ENCODE peak calls at places on chromosomes 2 and 18, in five cellular contexts. One of them, this sample, is unnamed.

GRCh38 chr18:59907172-59907571 is 7.4 kb downstream of the PMAIP1 start:
- DNase-seq in uterus: no peak
- DNase-seq in A549: no peak
- DNase-seq in right lobe of liver: no peak
- DNase-seq in H1: no peak
- DNase-seq in this sample: no peak

GRCh38 chr2:45218931-45219339 is 209.7 kb upstream of the SIX2 start:
- DNase-seq in uterus: no peak
- DNase-seq in A549: no peak
- DNase-seq in right lobe of liver: no peak
- DNase-seq in H1: no peak
- DNase-seq in this sample: no peak

GRCh38 chr2:146874260-146874658 is 970.6 kb upstream of the ACVR2A start:
- DNase-seq in uterus: peak; percentile 47
- DNase-seq in A549: no peak
- DNase-seq in right lobe of liver: no peak
- DNase-seq in H1: no peak
- DNase-seq in this sample: no peak

GRCh38 chr2:187541086-187542085 is 12.8 kb downstream of the TFPI start:
- DNase-seq in uterus: peak; percentile 35
- DNase-seq in A549: no peak
- DNase-seq in right lobe of liver: no peak
- DNase-seq in H1: no peak
- DNase-seq in this sample: peak; percentile 63

GRCh38 chr18:69845588-69846506 is 101.8 kb downstream of the CD226 start:
- DNase-seq in uterus: no peak
- DNase-seq in A549: no peak
- DNase-seq in right lobe of liver: no peak
- DNase-seq in H1: no peak
- DNase-seq in this sample: no peak

GRCh38 chr2:43636616-43637015 is 444 bp upstream of the PLEKHH2 start:
- DNase-seq in uterus: no peak
- DNase-seq in A549: no peak
- DNase-seq in right lobe of liver: no peak
- DNase-seq in H1: no peak
- DNase-seq in this sample: peak; percentile 47

GRCh38 chr18:25805939-25806338 is 284.5 kb downstream of the SS18 start:
- DNase-seq in uterus: no peak
- DNase-seq in A549: no peak
- DNase-seq in right lobe of liver: no peak
- DNase-seq in H1: no peak
- DNase-seq in this sample: no peak

GRCh38 chr2:57371186-57371585 is 675.4 kb upstream of the VRK2 start:
- DNase-seq in uterus: no peak
- DNase-seq in A549: no peak
- DNase-seq in right lobe of liver: no peak
- DNase-seq in H1: no peak
- DNase-seq in this sample: no peak

GRCh38 chr2:23065936-23066335 is 319.0 kb upstream of the KLHL29 start:
- DNase-seq in uterus: no peak
- DNase-seq in A549: no peak
- DNase-seq in right lobe of liver: no peak
- DNase-seq in H1: no peak
- DNase-seq in this sample: no peak

GRCh38 chr2:121825003-121825950 is 69.8 kb downstream of the TSN start:
- DNase-seq in uterus: no peak
- DNase-seq in A549: no peak
- DNase-seq in right lobe of liver: no peak
- DNase-seq in H1: no peak
- DNase-seq in this sample: no peak

GRCh38 chr2:196503398-196503797 is 136.1 kb upstream of the CCDC150 start:
- DNase-seq in uterus: no peak
- DNase-seq in A549: no peak
- DNase-seq in right lobe of liver: no peak
- DNase-seq in H1: no peak
- DNase-seq in this sample: no peak

GRCh38 chr2:101106453-101107181 is 44.6 kb downstream of the TBC1D8 start:
- DNase-seq in uterus: no peak
- DNase-seq in A549: no peak
- DNase-seq in right lobe of liver: peak; percentile 82
- DNase-seq in H1: no peak
- DNase-seq in this sample: peak; percentile 61

GRCh38 chr18:44579028-44579692 is 101.5 kb upstream of the SETBP1 start:
- DNase-seq in uterus: no peak
- DNase-seq in A549: peak; percentile 6
- DNase-seq in right lobe of liver: no peak
- DNase-seq in H1: no peak
- DNase-seq in this sample: no peak

GRCh38 chr2:65228249-65228750 is 669 bp downstream of the ACTR2 start:
- DNase-seq in uterus: no peak
- DNase-seq in A549: no peak
- DNase-seq in right lobe of liver: no peak
- DNase-seq in H1: no peak
- DNase-seq in this sample: peak; percentile 48

GRCh38 chr2:42925742-42926437 is 133.5 kb upstream of the HAAO start:
- DNase-seq in uterus: peak; percentile 31
- DNase-seq in A549: no peak
- DNase-seq in right lobe of liver: peak; percentile 92
- DNase-seq in H1: no peak
- DNase-seq in this sample: no peak

GRCh38 chr2:8525582-8526402 is 156.1 kb upstream of the ID2 start:
- DNase-seq in uterus: peak; percentile 53
- DNase-seq in A549: no peak
- DNase-seq in right lobe of liver: peak; percentile 91
- DNase-seq in H1: no peak
- DNase-seq in this sample: peak; percentile 60

GRCh38 chr2:136131961-136132839 is 14.3 kb upstream of the CXCR4 start:
- DNase-seq in uterus: no peak
- DNase-seq in A549: no peak
- DNase-seq in right lobe of liver: no peak
- DNase-seq in H1: no peak
- DNase-seq in this sample: no peak

GRCh38 chr2:182208421-182208820 is 218.4 kb downstream of the PDE1A start:
- DNase-seq in uterus: no peak
- DNase-seq in A549: no peak
- DNase-seq in right lobe of liver: no peak
- DNase-seq in H1: no peak
- DNase-seq in this sample: no peak

GRCh38 chr2:241843321-241844065 is 15.2 kb downstream of the PDCD1 start:
- DNase-seq in uterus: no peak
- DNase-seq in A549: no peak
- DNase-seq in right lobe of liver: no peak
- DNase-seq in H1: peak; percentile 51
- DNase-seq in this sample: no peak

GRCh38 chr2:18357537-18357936 is 202.9 kb downstream of the RDH14 start:
- DNase-seq in uterus: no peak
- DNase-seq in A549: no peak
- DNase-seq in right lobe of liver: no peak
- DNase-seq in H1: no peak
- DNase-seq in this sample: no peak

GRCh38 chr2:27638023-27638637 is 9.3 kb downstream of the GPN1 start:
- DNase-seq in uterus: no peak
- DNase-seq in A549: no peak
- DNase-seq in right lobe of liver: no peak
- DNase-seq in H1: no peak
- DNase-seq in this sample: no peak

GRCh38 chr2:109143214-109144187 is 14.5 kb downstream of the SH3RF3 start:
- DNase-seq in uterus: no peak
- DNase-seq in A549: no peak
- DNase-seq in right lobe of liver: no peak
- DNase-seq in H1: no peak
- DNase-seq in this sample: peak; percentile 75

GRCh38 chr18:53457068-53457467 is 767.4 kb downstream of the MBD2 start:
- DNase-seq in uterus: no peak
- DNase-seq in A549: no peak
- DNase-seq in right lobe of liver: no peak
- DNase-seq in H1: no peak
- DNase-seq in this sample: no peak

GRCh38 chr2:25926913-25927312 is 48.6 kb upstream of the ASXL2 start:
- DNase-seq in uterus: no peak
- DNase-seq in A549: no peak
- DNase-seq in right lobe of liver: no peak
- DNase-seq in H1: no peak
- DNase-seq in this sample: no peak

GRCh38 chr2:36376992-36377738 is 21.6 kb downstream of the CRIM1 start:
- DNase-seq in uterus: no peak
- DNase-seq in A549: peak; percentile 79
- DNase-seq in right lobe of liver: no peak
- DNase-seq in H1: no peak
- DNase-seq in this sample: no peak

GRCh38 chr2:36382472-36382871 is 26.9 kb downstream of the CRIM1 start:
- DNase-seq in uterus: no peak
- DNase-seq in A549: no peak
- DNase-seq in right lobe of liver: no peak
- DNase-seq in H1: no peak
- DNase-seq in this sample: no peak

GRCh38 chr2:36381965-36382364 is 26.4 kb downstream of the CRIM1 start:
- DNase-seq in uterus: no peak
- DNase-seq in A549: no peak
- DNase-seq in right lobe of liver: no peak
- DNase-seq in H1: no peak
- DNase-seq in this sample: no peak

GRCh38 chr2:36379710-36380448 is 24.3 kb downstream of the CRIM1 start:
- DNase-seq in uterus: no peak
- DNase-seq in A549: no peak
- DNase-seq in right lobe of liver: no peak
- DNase-seq in H1: no peak
- DNase-seq in this sample: no peak

GRCh38 chr2:36380624-36381481 is 25.3 kb downstream of the CRIM1 start:
- DNase-seq in uterus: no peak
- DNase-seq in A549: peak; percentile 64
- DNase-seq in right lobe of liver: no peak
- DNase-seq in H1: peak; percentile 64
- DNase-seq in this sample: peak; percentile 63
- TF ChIP-seq POLR2A in uterus: no peak
- TF ChIP-seq POLR2A in A549: no peak
- TF ChIP-seq POLR2A in right lobe of liver: no peak
- TF ChIP-seq POLR2A in H1: no peak
- TF ChIP-seq POLR2A in this sample: no peak

DNA sequence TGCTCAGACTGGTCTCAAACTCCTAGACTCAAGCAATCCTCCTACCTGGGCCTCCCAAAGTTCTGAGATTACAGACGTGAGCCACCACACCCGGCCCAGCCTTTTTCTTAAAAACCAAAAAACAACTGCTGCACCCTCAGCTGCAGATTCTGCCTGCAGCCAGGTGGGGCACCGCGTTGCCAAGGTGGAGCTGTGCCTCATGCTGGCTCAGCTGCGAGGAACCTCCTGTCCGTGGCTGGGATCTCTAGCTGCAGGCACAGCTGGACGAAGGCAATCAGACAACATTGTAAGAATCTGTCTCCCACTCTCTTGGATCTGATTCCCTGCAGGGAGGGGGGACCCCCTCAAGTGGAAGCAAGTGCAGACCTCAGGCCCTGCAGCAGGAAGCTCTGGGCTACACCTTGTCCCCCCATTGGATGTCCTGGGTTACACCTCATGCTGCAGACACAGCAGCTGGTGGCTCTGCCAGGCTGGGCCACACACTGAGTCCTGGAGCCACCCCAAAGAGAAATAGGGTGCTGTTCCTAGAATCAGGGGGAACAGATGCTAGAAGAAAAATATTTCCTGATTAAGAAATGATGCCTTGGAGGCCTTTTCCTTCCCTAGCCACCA is 24.1 kb downstream of the CIDEA start:
- DNase-seq in uterus: peak; percentile 41
- DNase-seq in A549: no peak
- DNase-seq in right lobe of liver: no peak
- DNase-seq in H1: no peak
- DNase-seq in this sample: no peak
- H3K4me3 ChIP-seq in uterus: peak overlapping the region; percentile 42
- H3K4me3 ChIP-seq in A549: no peak overlapping the region
- H3K4me3 ChIP-seq in right lobe of liver: no peak overlapping the region
- H3K4me3 ChIP-seq in H1: no peak overlapping the region
- H3K4me3 ChIP-seq in this sample: no peak overlapping the region

DNA sequence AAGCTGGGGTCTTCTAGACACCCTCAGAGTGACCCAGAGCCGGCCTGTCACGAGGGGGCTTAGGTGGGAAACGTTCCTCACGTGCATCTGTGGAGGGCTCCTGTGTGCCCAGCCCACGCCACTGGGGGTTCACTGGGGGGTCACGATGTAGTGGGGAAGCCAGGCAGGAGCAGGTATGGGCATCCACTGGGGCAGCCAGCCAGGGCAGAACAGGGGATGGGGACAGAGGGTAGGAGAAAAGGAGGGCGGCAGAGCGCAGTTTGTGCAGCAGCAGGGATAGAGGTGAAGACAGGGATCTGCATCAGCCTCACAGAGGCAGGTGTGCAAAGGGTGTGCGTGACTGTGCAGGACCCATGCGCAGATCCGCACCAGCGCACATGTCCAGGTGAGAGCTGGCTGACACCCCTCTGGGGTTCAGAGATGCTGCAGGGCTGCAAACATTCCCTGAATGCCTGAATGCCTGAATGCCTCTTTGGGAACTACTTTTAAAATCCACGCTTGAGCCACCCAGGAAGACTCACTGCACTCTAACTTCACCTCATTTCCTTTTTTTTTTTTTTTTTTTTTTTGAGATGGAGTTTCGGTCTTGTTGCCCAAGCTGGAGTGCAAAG is 10.0 kb downstream of the PNKD start:
- DNase-seq in uterus: no peak
- DNase-seq in A549: no peak
- DNase-seq in right lobe of liver: peak; percentile 33
- DNase-seq in H1: no peak
- DNase-seq in this sample: no peak
- H3K4me1 ChIP-seq in uterus: peaks cover 14% of the 10 kb centered on the region
- H3K4me1 ChIP-seq in A549: peaks cover 9% of the 10 kb centered on the region
- H3K4me1 ChIP-seq in right lobe of liver: peaks cover 2% of the 10 kb centered on the region
- H3K4me1 ChIP-seq in H1: no peaks in the 10 kb centered on the region
- H3K4me1 ChIP-seq in this sample: peaks cover 20% of the 10 kb centered on the region

DNA sequence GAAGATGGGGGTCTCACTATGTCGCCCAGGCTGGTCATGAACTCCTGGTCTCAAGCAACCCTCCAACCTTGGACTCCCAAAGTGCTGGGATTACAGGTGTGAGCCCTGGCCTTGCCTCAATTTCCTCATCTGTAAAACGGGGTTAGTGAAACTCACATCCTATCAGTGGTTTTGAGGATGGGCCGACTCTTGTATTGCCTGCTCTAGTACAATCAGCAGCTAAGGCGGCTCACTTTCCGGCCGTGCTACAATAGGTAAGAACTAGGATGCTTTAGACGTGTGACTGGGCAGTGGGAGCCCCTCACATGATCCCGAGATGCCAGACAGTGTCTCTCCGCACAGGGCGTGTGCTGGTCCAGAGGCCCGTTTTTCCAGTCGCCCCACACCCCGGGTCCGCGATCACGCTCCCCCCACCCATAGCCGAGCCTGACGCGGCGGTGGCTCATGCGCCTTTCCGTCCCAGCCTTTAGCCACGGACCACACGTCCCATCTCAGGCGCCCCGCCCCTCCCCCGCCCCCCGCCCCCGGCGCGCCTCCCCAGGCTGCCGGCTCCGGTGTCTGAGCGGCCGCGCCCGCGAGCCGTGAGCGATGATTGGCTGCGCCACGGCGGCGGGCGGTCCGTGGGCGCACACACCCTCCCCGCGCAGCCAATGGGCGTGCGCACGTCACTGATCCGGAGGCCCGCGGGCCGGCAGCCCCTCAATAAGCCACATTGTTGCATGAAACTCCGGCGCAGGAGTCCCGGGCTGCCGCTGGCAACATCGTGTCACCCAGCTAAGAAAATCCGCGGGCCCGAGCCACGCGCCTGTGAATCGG is at the start of gene HK2:
- DNase-seq in uterus: peak; percentile 50
- DNase-seq in A549: peak; percentile 78
- DNase-seq in right lobe of liver: peak; percentile 82
- DNase-seq in H1: peak; percentile 79
- DNase-seq in this sample: peak; percentile 91
- TF ChIP-seq POLR2A in uterus: peak; percentile 44
- TF ChIP-seq POLR2A in A549: no peak
- TF ChIP-seq POLR2A in right lobe of liver: no peak
- TF ChIP-seq POLR2A in H1: peak; percentile 42
- TF ChIP-seq POLR2A in this sample: peak; percentile 39

This sample was measured in Peyer's patch.